ENCODE peak calls at places on chromosomes 3 and 15, in eight cellular contexts. Y is PC-9, M is DND-41, W is upper lobe of right lung, E is ovary, C is pancreas, K is kidney, S is left lung. P is an unnamed sample. For H3K36me3, the result is how much of the 10 kb centered on the place peaks cover.

GRCh38 chr3:142165194-142165593 is 15.8 kb upstream of the TFDP2 start:
- DNase-seq in Y (no peak), M (no peak), W (no peak), E (no peak), C (no peak), K (no peak), S (no peak), P (no peak)

GRCh38 chr15:43218908-43219706 is 1.7 kb downstream of the EPB42 start:
- DNase-seq in Y (no peak), M (peak), W (no peak), E (no peak), C (no peak), K (no peak), S (no peak), P (no peak)

GRCh38 chr3:126573492-126574117 is 14.9 kb upstream of the C3orf22 start:
- DNase-seq in Y (no peak), M (no peak), W (peak), E (no peak), C (no peak), K (no peak), S (peak), P (no peak)

GRCh38 chr15:67119238-67119846 is 53.9 kb downstream of the SMAD3 start:
- DNase-seq in Y (no peak), M (no peak), W (no peak), E (no peak), C (no peak), K (no peak), S (no peak), P (no peak)

GRCh38 chr3:10817506-10817905 is 1.5 kb downstream of the SLC6A11 start:
- DNase-seq in Y (no peak), M (no peak), W (no peak), E (no peak), C (no peak), K (no peak), S (no peak), P (no peak)

GRCh38 chr15:101099183-101099582 is 152.7 kb downstream of the CHSY1 start:
- DNase-seq in Y (no peak), M (no peak), W (no peak), E (peak), C (peak), K (no peak), S (no peak), P (no peak)

GRCh38 chr3:177751770-177752169 is 554.5 kb upstream of the TBL1XR1 start:
- DNase-seq in Y (no peak), M (no peak), W (no peak), E (no peak), C (no peak), K (no peak), S (no peak), P (no peak)

GRCh38 chr3:78878011-78878410 is 889.8 kb downstream of the ROBO1 start:
- DNase-seq in Y (no peak), M (no peak), W (no peak), E (no peak), C (no peak), K (no peak), S (no peak), P (no peak)

GRCh38 chr15:40454904-40455391 is 14.2 kb downstream of the BAHD1 start:
- DNase-seq in Y (peak), M (peak), W (no peak), E (no peak), C (no peak), K (no peak), S (no peak), P (peak)

GRCh38 chr15:96341465-96342142 is 11.1 kb downstream of the NR2F2 start:
- DNase-seq in Y (no peak), M (no peak), W (no peak), E (peak), C (no peak), K (peak), S (no peak), P (no peak)

GRCh38 chr15:79002631-79003030 is 57.8 kb upstream of the CTSH start:
- DNase-seq in Y (no peak), M (no peak), W (no peak), E (no peak), C (no peak), K (peak), S (no peak), P (no peak)

GRCh38 chr3:54837964-54838363 is 89.9 kb downstream of the LRTM1 start:
- DNase-seq in Y (no peak), M (no peak), W (no peak), E (no peak), C (no peak), K (no peak), S (no peak), P (no peak)
- TF ChIP-seq CTCF in Y (peak), M (peak), W (no peak), E (no peak), C (no peak), K (no peak), S (no peak), P (no peak)

GRCh38 chr3:192879346-192880031 is 38.2 kb downstream of the MB21D2 start:
- DNase-seq in Y (peak), M (no peak), W (no peak), E (no peak), C (no peak), K (no peak), S (no peak), P (no peak)

GRCh38 chr3:192878374-192878773 is 39.3 kb downstream of the MB21D2 start:
- DNase-seq in Y (no peak), M (no peak), W (no peak), E (no peak), C (no peak), K (no peak), S (no peak), P (no peak)

GRCh38 chr3:192884831-192885356 is 32.8 kb downstream of the MB21D2 start:
- DNase-seq in Y (no peak), M (no peak), W (no peak), E (no peak), C (no peak), K (no peak), S (no peak), P (no peak)

GRCh38 chr3:192883512-192883911 is 34.1 kb downstream of the MB21D2 start:
- DNase-seq in Y (peak), M (no peak), W (no peak), E (no peak), C (no peak), K (no peak), S (no peak), P (no peak)

DNA sequence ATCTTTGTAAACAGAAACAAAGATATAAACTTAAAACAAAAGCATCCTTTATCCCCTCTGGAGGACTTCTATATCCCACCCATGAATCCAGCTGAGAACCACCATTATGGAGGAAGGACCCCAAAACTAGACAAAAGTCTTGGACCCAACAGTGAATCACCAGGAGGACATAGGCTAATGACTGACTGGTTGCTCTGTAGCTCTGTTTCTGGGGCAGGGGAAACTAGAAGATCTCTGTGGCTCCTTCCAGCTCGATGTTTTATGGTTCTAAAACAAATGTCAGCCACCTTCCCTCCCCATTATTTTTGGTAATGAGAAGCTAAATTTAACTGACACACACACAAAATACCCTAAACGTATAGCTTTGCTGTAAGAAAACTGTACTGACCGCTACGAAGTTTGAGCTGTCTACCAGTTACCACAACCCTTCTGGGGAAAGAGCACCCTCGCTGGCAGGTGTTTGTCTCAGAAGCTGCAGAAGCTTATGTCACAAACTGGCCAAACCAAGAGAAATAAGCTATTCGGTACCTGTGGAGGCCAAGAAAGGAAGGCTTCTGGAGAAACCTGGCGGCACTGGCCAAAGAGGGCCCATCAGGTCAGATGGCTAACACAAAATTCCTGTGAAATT is 36.4 kb downstream of the MB21D2 start:
- DNase-seq in Y (no peak), M (no peak), W (no peak), E (no peak), C (no peak), K (no peak), S (no peak), P (no peak)
- H3K36me3 ChIP-seq in Y (under half), M (under half), W (under half), E (under half), C (under half), K (under half), S (under half), P (under half)

GRCh38 chr15:88177451-88177850 is 79.1 kb downstream of the NTRK3 start:
- DNase-seq in Y (no peak), M (no peak), W (no peak), E (no peak), C (no peak), K (no peak), S (no peak), P (no peak)

GRCh38 chr15:88181613-88182012 is 74.9 kb downstream of the NTRK3 start:
- DNase-seq in Y (no peak), M (no peak), W (no peak), E (no peak), C (no peak), K (no peak), S (no peak), P (no peak)

GRCh38 chr15:88174571-88174970 is 82.0 kb downstream of the NTRK3 start:
- DNase-seq in Y (no peak), M (no peak), W (no peak), E (no peak), C (no peak), K (no peak), S (no peak), P (no peak)

GRCh38 chr15:88178631-88179030 is 77.9 kb downstream of the NTRK3 start:
- DNase-seq in Y (no peak), M (no peak), W (no peak), E (no peak), C (no peak), K (no peak), S (no peak), P (no peak)

GRCh38 chr15:88179562-88179961 is 77.0 kb downstream of the NTRK3 start:
- DNase-seq in Y (no peak), M (no peak), W (no peak), E (no peak), C (no peak), K (no peak), S (no peak), P (no peak)
- H3K27ac ChIP-seq in Y (no peak), M (no peak), W (no peak), E (no peak), C (no peak), K (no peak), S (no peak), P (no peak)

DNA sequence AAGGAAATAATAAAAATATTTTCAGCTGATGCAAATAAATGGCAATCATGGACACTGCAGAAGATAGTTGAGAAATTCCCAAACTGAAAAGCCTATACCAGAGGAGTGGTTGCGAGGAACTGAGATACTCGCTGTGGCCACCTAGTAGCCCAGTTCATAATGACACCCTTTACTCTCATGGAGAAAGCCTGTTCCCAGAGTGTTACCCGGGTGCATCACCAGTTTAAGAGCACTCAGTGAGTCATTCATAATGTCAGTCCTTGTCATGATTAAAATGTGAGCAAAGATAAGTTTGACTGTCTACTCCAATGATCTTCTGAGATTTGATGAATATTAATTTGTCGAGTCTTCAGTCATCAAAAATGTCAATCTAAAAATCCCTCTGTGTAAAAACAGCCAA is 138.4 kb upstream of the LRRC3B start:
- DNase-seq in Y (no peak), M (no peak), W (no peak), E (no peak), C (no peak), K (no peak), S (no peak), P (no peak)
- TF ChIP-seq CTCF in Y (no peak), M (no peak), W (no peak), E (no peak), C (no peak), K (no peak), S (no peak), P (no peak)